ENCODE peak calls at places on chromosomes 13 and 19, in nine cellular contexts. One of them, this sample, is unnamed.

GRCh38 chr19:18156841-18157464 is 4.0 kb downstream of the PIK3R2 start:
- DNase-seq in heart right ventricle: peak; percentile 90
- DNase-seq in Calu3: peak; percentile 85
- DNase-seq in heart left ventricle: peak; percentile 95
- DNase-seq in WTC11: no peak
- DNase-seq in SK-N-SH: peak; percentile 97
- DNase-seq in MCF 10A: peak; percentile 97
- DNase-seq in ascending aorta: peak; percentile 82
- DNase-seq in neural crest cell: no peak
- DNase-seq in this sample: peak; percentile 55

GRCh38 chr13:66974174-66974573 is 256.0 kb downstream of the PCDH9 start:
- DNase-seq in heart right ventricle: no peak
- DNase-seq in Calu3: no peak
- DNase-seq in heart left ventricle: no peak
- DNase-seq in WTC11: no peak
- DNase-seq in SK-N-SH: no peak
- DNase-seq in MCF 10A: no peak
- DNase-seq in ascending aorta: no peak
- DNase-seq in neural crest cell: no peak
- DNase-seq in this sample: no peak

GRCh38 chr19:4115050-4115817 is 8.7 kb downstream of the MAP2K2 start:
- DNase-seq in heart right ventricle: peak; percentile 48
- DNase-seq in Calu3: no peak
- DNase-seq in heart left ventricle: peak; percentile 69
- DNase-seq in WTC11: no peak
- DNase-seq in SK-N-SH: peak; percentile 7
- DNase-seq in MCF 10A: no peak
- DNase-seq in ascending aorta: no peak
- DNase-seq in neural crest cell: no peak
- DNase-seq in this sample: no peak

GRCh38 chr19:7916137-7916907 is 1.7 kb downstream of the TGFBR3L start:
- DNase-seq in heart right ventricle: no peak
- DNase-seq in Calu3: peak; percentile 30
- DNase-seq in heart left ventricle: no peak
- DNase-seq in WTC11: peak; percentile 60
- DNase-seq in SK-N-SH: peak; percentile 68
- DNase-seq in MCF 10A: no peak
- DNase-seq in ascending aorta: no peak
- DNase-seq in neural crest cell: no peak
- DNase-seq in this sample: no peak

GRCh38 chr19:42370068-42370520 is 20.0 kb downstream of the CNFN start:
- DNase-seq in heart right ventricle: no peak
- DNase-seq in Calu3: no peak
- DNase-seq in heart left ventricle: no peak
- DNase-seq in WTC11: peak; percentile 84
- DNase-seq in SK-N-SH: no peak
- DNase-seq in MCF 10A: no peak
- DNase-seq in ascending aorta: no peak
- DNase-seq in neural crest cell: no peak
- DNase-seq in this sample: no peak

GRCh38 chr13:110258876-110259631 is 47.9 kb downstream of the COL4A1 start:
- DNase-seq in heart right ventricle: no peak
- DNase-seq in Calu3: no peak
- DNase-seq in heart left ventricle: no peak
- DNase-seq in WTC11: no peak
- DNase-seq in SK-N-SH: no peak
- DNase-seq in MCF 10A: peak; percentile 28
- DNase-seq in ascending aorta: peak; percentile 66
- DNase-seq in neural crest cell: no peak
- DNase-seq in this sample: no peak

GRCh38 chr13:30120133-30120822 is 187.1 kb downstream of the KATNAL1 start:
- DNase-seq in heart right ventricle: no peak
- DNase-seq in Calu3: no peak
- DNase-seq in heart left ventricle: no peak
- DNase-seq in WTC11: no peak
- DNase-seq in SK-N-SH: no peak
- DNase-seq in MCF 10A: no peak
- DNase-seq in ascending aorta: no peak
- DNase-seq in neural crest cell: no peak
- DNase-seq in this sample: no peak

GRCh38 chr13:53028063-53028462 is 550 bp upstream of the OLFM4 start:
- DNase-seq in heart right ventricle: no peak
- DNase-seq in Calu3: no peak
- DNase-seq in heart left ventricle: no peak
- DNase-seq in WTC11: no peak
- DNase-seq in SK-N-SH: no peak
- DNase-seq in MCF 10A: no peak
- DNase-seq in ascending aorta: no peak
- DNase-seq in neural crest cell: no peak
- DNase-seq in this sample: no peak

GRCh38 chr19:3668331-3669133 is 31.7 kb downstream of the PIP5K1C start:
- DNase-seq in heart right ventricle: no peak
- DNase-seq in Calu3: no peak
- DNase-seq in heart left ventricle: no peak
- DNase-seq in WTC11: no peak
- DNase-seq in SK-N-SH: no peak
- DNase-seq in MCF 10A: no peak
- DNase-seq in ascending aorta: no peak
- DNase-seq in neural crest cell: no peak
- DNase-seq in this sample: no peak

GRCh38 chr19:3563689-3564269 is 6.4 kb upstream of the MFSD12 start:
- DNase-seq in heart right ventricle: no peak
- DNase-seq in Calu3: no peak
- DNase-seq in heart left ventricle: no peak
- DNase-seq in WTC11: no peak
- DNase-seq in SK-N-SH: no peak
- DNase-seq in MCF 10A: no peak
- DNase-seq in ascending aorta: no peak
- DNase-seq in neural crest cell: no peak
- DNase-seq in this sample: no peak

GRCh38 chr19:18194554-18195238 is 1.7 kb downstream of the MPV17L2 start:
- DNase-seq in heart right ventricle: no peak
- DNase-seq in Calu3: no peak
- DNase-seq in heart left ventricle: no peak
- DNase-seq in WTC11: peak; percentile 63
- DNase-seq in SK-N-SH: peak; percentile 88
- DNase-seq in MCF 10A: peak; percentile 65
- DNase-seq in ascending aorta: no peak
- DNase-seq in neural crest cell: no peak
- DNase-seq in this sample: no peak

GRCh38 chr19:39223703-39224279 is 19.7 kb upstream of the SYCN start:
- DNase-seq in heart right ventricle: no peak
- DNase-seq in Calu3: peak; percentile 38
- DNase-seq in heart left ventricle: no peak
- DNase-seq in WTC11: peak; percentile 67
- DNase-seq in SK-N-SH: no peak
- DNase-seq in MCF 10A: peak; percentile 23
- DNase-seq in ascending aorta: no peak
- DNase-seq in neural crest cell: no peak
- DNase-seq in this sample: no peak

GRCh38 chr19:33110201-33110910 is 21.6 kb upstream of the WDR88 start:
- DNase-seq in heart right ventricle: no peak
- DNase-seq in Calu3: no peak
- DNase-seq in heart left ventricle: no peak
- DNase-seq in WTC11: no peak
- DNase-seq in SK-N-SH: no peak
- DNase-seq in MCF 10A: no peak
- DNase-seq in ascending aorta: no peak
- DNase-seq in neural crest cell: no peak
- DNase-seq in this sample: no peak

GRCh38 chr13:22596157-22596863 is 584.5 kb upstream of the SGCG start:
- DNase-seq in heart right ventricle: no peak
- DNase-seq in Calu3: no peak
- DNase-seq in heart left ventricle: no peak
- DNase-seq in WTC11: no peak
- DNase-seq in SK-N-SH: no peak
- DNase-seq in MCF 10A: no peak
- DNase-seq in ascending aorta: no peak
- DNase-seq in neural crest cell: no peak
- DNase-seq in this sample: no peak

GRCh38 chr13:21243045-21243842 is 66.8 kb downstream of the MRPL57 start:
- DNase-seq in heart right ventricle: no peak
- DNase-seq in Calu3: no peak
- DNase-seq in heart left ventricle: no peak
- DNase-seq in WTC11: no peak
- DNase-seq in SK-N-SH: no peak
- DNase-seq in MCF 10A: no peak
- DNase-seq in ascending aorta: no peak
- DNase-seq in neural crest cell: no peak
- DNase-seq in this sample: no peak

GRCh38 chr13:60150538-60150937 is 13.2 kb downstream of the DIAPH3 start:
- DNase-seq in heart right ventricle: no peak
- DNase-seq in Calu3: no peak
- DNase-seq in heart left ventricle: no peak
- DNase-seq in WTC11: no peak
- DNase-seq in SK-N-SH: no peak
- DNase-seq in MCF 10A: no peak
- DNase-seq in ascending aorta: no peak
- DNase-seq in neural crest cell: no peak
- DNase-seq in this sample: no peak

GRCh38 chr19:11035441-11036377 is 53.6 kb upstream of the LDLR start:
- DNase-seq in heart right ventricle: peak; percentile 92
- DNase-seq in Calu3: peak; percentile 89
- DNase-seq in heart left ventricle: peak; percentile 95
- DNase-seq in WTC11: peak; percentile 95
- DNase-seq in SK-N-SH: peak; percentile 92
- DNase-seq in MCF 10A: peak; percentile 99
- DNase-seq in ascending aorta: peak; percentile 96
- DNase-seq in neural crest cell: peak; percentile 89
- DNase-seq in this sample: peak; percentile 95
- TF ChIP-seq CTCF in heart right ventricle: peak; percentile 80
- TF ChIP-seq CTCF in Calu3: peak; percentile 77
- TF ChIP-seq CTCF in heart left ventricle: peak; percentile 88
- TF ChIP-seq CTCF in WTC11: peak; percentile 86
- TF ChIP-seq CTCF in SK-N-SH: peak; percentile 81
- TF ChIP-seq CTCF in MCF 10A: peak; percentile 95
- TF ChIP-seq CTCF in ascending aorta: peak; percentile 81
- TF ChIP-seq CTCF in neural crest cell: peak; percentile 86
- TF ChIP-seq CTCF in this sample: peak; percentile 81

GRCh38 chr13:34420975-34421719 is 520.9 kb upstream of the NBEA start:
- DNase-seq in heart right ventricle: no peak
- DNase-seq in Calu3: no peak
- DNase-seq in heart left ventricle: no peak
- DNase-seq in WTC11: no peak
- DNase-seq in SK-N-SH: no peak
- DNase-seq in MCF 10A: peak; percentile 59
- DNase-seq in ascending aorta: no peak
- DNase-seq in neural crest cell: no peak
- DNase-seq in this sample: no peak
- TF ChIP-seq CTCF in heart right ventricle: no peak
- TF ChIP-seq CTCF in Calu3: no peak
- TF ChIP-seq CTCF in heart left ventricle: no peak
- TF ChIP-seq CTCF in WTC11: no peak
- TF ChIP-seq CTCF in SK-N-SH: peak; percentile 36
- TF ChIP-seq CTCF in MCF 10A: no peak
- TF ChIP-seq CTCF in ascending aorta: no peak
- TF ChIP-seq CTCF in neural crest cell: peak; percentile 51
- TF ChIP-seq CTCF in this sample: no peak

GRCh38 chr19:49850221-49850486 is 805 bp upstream of the PTOV1 start:
- DNase-seq in heart right ventricle: no peak
- DNase-seq in Calu3: no peak
- DNase-seq in heart left ventricle: no peak
- DNase-seq in WTC11: no peak
- DNase-seq in SK-N-SH: no peak
- DNase-seq in MCF 10A: no peak
- DNase-seq in ascending aorta: no peak
- DNase-seq in neural crest cell: no peak
- DNase-seq in this sample: no peak

GRCh38 chr19:49849433-49850220 is 1.3 kb upstream of the PTOV1 start:
- DNase-seq in heart right ventricle: no peak
- DNase-seq in Calu3: no peak
- DNase-seq in heart left ventricle: no peak
- DNase-seq in WTC11: no peak
- DNase-seq in SK-N-SH: no peak
- DNase-seq in MCF 10A: no peak
- DNase-seq in ascending aorta: no peak
- DNase-seq in neural crest cell: no peak
- DNase-seq in this sample: no peak

GRCh38 chr19:49852631-49853126 is 1.7 kb downstream of the PTOV1 start:
- DNase-seq in heart right ventricle: no peak
- DNase-seq in Calu3: no peak
- DNase-seq in heart left ventricle: no peak
- DNase-seq in WTC11: no peak
- DNase-seq in SK-N-SH: no peak
- DNase-seq in MCF 10A: no peak
- DNase-seq in ascending aorta: no peak
- DNase-seq in neural crest cell: no peak
- DNase-seq in this sample: no peak

GRCh38 chr19:49850487-49851342 is at the start of gene PTOV1:
- DNase-seq in heart right ventricle: peak; percentile 92
- DNase-seq in Calu3: peak; percentile 96
- DNase-seq in heart left ventricle: peak; percentile 95
- DNase-seq in WTC11: peak; percentile 88
- DNase-seq in SK-N-SH: peak; percentile 98
- DNase-seq in MCF 10A: peak; percentile 93
- DNase-seq in ascending aorta: peak; percentile 96
- DNase-seq in neural crest cell: peak; percentile 96
- DNase-seq in this sample: peak; percentile 81

DNA sequence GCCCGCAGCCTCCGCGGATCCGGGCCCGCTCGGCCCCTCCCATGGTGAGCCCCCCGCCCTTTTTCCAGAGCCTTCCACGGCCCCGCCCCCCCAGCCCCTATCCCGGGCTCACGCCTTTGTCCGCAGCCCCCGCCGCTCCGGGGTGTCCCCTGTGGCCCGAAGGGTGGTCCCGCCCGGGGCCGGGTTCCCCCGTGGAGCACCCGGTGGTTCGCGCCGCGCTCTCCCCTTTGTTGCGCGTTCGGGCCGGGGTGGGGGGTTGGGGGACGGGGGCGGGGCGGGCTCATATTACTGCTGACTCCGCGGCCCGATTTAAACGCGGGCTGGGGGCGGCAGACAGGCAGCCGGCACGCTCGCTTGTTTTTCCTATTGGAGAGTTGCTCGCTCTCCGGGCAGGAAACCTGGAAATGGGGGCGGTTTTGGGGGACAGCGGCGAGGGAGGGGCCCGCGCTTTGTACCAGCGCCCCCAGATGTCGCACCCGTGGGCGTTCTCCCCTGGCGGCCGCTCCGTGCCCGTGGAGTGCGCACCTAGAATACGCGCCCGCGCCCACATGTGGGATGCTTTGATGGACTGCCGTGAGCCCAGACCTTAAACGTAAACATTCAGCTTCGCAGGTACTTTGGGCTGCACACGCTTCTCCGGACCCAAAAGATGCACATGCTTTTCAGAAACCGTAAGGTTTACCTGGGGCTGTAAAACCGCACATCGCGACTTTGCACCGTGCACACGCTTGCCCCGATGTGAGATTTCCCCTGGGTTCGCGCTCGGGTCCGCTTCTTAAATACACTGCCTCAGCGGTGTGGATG is 699 bp downstream of the PTOV1 start:
- DNase-seq in heart right ventricle: peak; percentile 45
- DNase-seq in Calu3: peak; percentile 46
- DNase-seq in heart left ventricle: peak; percentile 58
- DNase-seq in WTC11: peak; percentile 71
- DNase-seq in SK-N-SH: peak; percentile 80
- DNase-seq in MCF 10A: no peak
- DNase-seq in ascending aorta: no peak
- DNase-seq in neural crest cell: no peak
- DNase-seq in this sample: no peak
- TF ChIP-seq CTCF in heart right ventricle: no peak
- TF ChIP-seq CTCF in Calu3: no peak
- TF ChIP-seq CTCF in heart left ventricle: no peak
- TF ChIP-seq CTCF in WTC11: no peak
- TF ChIP-seq CTCF in SK-N-SH: no peak
- TF ChIP-seq CTCF in MCF 10A: no peak
- TF ChIP-seq CTCF in ascending aorta: no peak
- TF ChIP-seq CTCF in neural crest cell: no peak
- TF ChIP-seq CTCF in this sample: no peak

GRCh38 chr13:93248627-93249047 is 22.0 kb downstream of the GPC6 start:
- DNase-seq in heart right ventricle: no peak
- DNase-seq in Calu3: peak; percentile 3
- DNase-seq in heart left ventricle: no peak
- DNase-seq in WTC11: peak; percentile 61
- DNase-seq in SK-N-SH: peak; percentile 56
- DNase-seq in MCF 10A: peak; percentile 53
- DNase-seq in ascending aorta: peak; percentile 75
- DNase-seq in neural crest cell: peak; percentile 24
- DNase-seq in this sample: no peak
- TF ChIP-seq CTCF in heart right ventricle: no peak
- TF ChIP-seq CTCF in Calu3: no peak
- TF ChIP-seq CTCF in heart left ventricle: peak; percentile 8
- TF ChIP-seq CTCF in WTC11: no peak
- TF ChIP-seq CTCF in SK-N-SH: peak; percentile 64
- TF ChIP-seq CTCF in MCF 10A: peak; percentile 24
- TF ChIP-seq CTCF in ascending aorta: peak; percentile 33
- TF ChIP-seq CTCF in neural crest cell: peak; percentile 54
- TF ChIP-seq CTCF in this sample: no peak